ENCODE peak calls at places on chromosome 17, in seven cellular contexts. E is GM12891, M is esophagus muscularis mucosa, T is stomach, I is transverse colon, O is HCT116, G is GM12878. B is an unnamed sample.
A peak's percentile ranks its signal among the peaks of the same experiment; 100 is the strongest.

GRCh38 chr17:549197-550040 is 165.2 kb downstream of the VPS53 start:
- DNase-seq in E (no peak), M (no peak), T (no peak), I (no peak), O (no peak), G (no peak), B (no peak)

GRCh38 chr17:63555475-63556156 is 5.3 kb downstream of the DCAF7 start:
- DNase-seq in E (no peak), M (no peak), T (no peak), I (no peak), O (no peak), G (no peak), B (no peak)

GRCh38 chr17:42984486-42984885 is 4.1 kb downstream of the RUNDC1 start:
- DNase-seq in E (no peak), M (no peak), T (no peak), I (no peak), O (no peak), G (no peak), B (no peak)

GRCh38 chr17:58643147-58643546 is 48.7 kb downstream of the TEX14 start:
- DNase-seq in E (no peak), M (no peak), T (no peak), I (no peak), O (no peak), G (no peak), B (no peak)

GRCh38 chr17:44223574-44224046 is 4.1 kb upstream of the UBTF start:
- DNase-seq in E (no peak), M (no peak), T (no peak), I (peak; percentile 62), O (no peak), G (no peak), B (no peak)

GRCh38 chr17:40104570-40105471 is 4.4 kb upstream of the NR1D1 start:
- DNase-seq in E (no peak), M (no peak), T (no peak), I (no peak), O (no peak), G (no peak), B (no peak)

GRCh38 chr17:20206591-20206990 is 197.4 kb downstream of the SPECC1 start:
- DNase-seq in E (no peak), M (no peak), T (no peak), I (no peak), O (no peak), G (no peak), B (no peak)

GRCh38 chr17:5472511-5472910 is 3.7 kb upstream of the DHX33 start:
- DNase-seq in E (no peak), M (no peak), T (no peak), I (no peak), O (no peak), G (no peak), B (no peak)

GRCh38 chr17:55454906-55455474 is 33.4 kb upstream of the MMD start:
- DNase-seq in E (no peak), M (no peak), T (no peak), I (no peak), O (no peak), G (no peak), B (no peak)

GRCh38 chr17:58231644-58232043 is 6.7 kb upstream of the LPO start:
- DNase-seq in E (no peak), M (no peak), T (no peak), I (no peak), O (no peak), G (no peak), B (no peak)

GRCh38 chr17:81515530-81516041 is 3.0 kb upstream of the ACTG1 start:
- DNase-seq in E (no peak), M (no peak), T (no peak), I (no peak), O (no peak), G (no peak), B (no peak)

GRCh38 chr17:38704645-38705522 is at the start of gene MLLT6:
- DNase-seq in E (no peak), M (no peak), T (peak; percentile 82), I (peak; percentile 83), O (no peak), G (no peak), B (peak; percentile 69)

GRCh38 chr17:35460354-35460851 is 11.8 kb upstream of the SLFN13 start:
- DNase-seq in E (peak; percentile 78), M (no peak), T (peak; percentile 88), I (peak; percentile 87), O (peak; percentile 15), G (peak; percentile 39), B (peak; percentile 81)

GRCh38 chr17:35804658-35805192 is 4.6 kb upstream of the TAF15 start:
- DNase-seq in E (peak; percentile 69), M (no peak), T (peak; percentile 44), I (peak; percentile 50), O (peak; percentile 87), G (peak; percentile 48), B (peak; percentile 57)

GRCh38 chr17:31832748-31833147 is 26.3 kb downstream of the COPRS start:
- DNase-seq in E (no peak), M (no peak), T (no peak), I (no peak), O (no peak), G (no peak), B (no peak)

GRCh38 chr17:556431-556995 is 158.1 kb downstream of the VPS53 start:
- DNase-seq in E (no peak), M (no peak), T (no peak), I (no peak), O (no peak), G (no peak), B (no peak)

GRCh38 chr17:77783991-77784820 is 174.3 kb upstream of the TNRC6C start:
- DNase-seq in E (no peak), M (no peak), T (no peak), I (no peak), O (no peak), G (no peak), B (peak; percentile 53)

GRCh38 chr17:76273435-76273921 is 8.3 kb downstream of the UBALD2 start:
- DNase-seq in E (no peak), M (no peak), T (no peak), I (no peak), O (no peak), G (no peak), B (peak; percentile 14)

GRCh38 chr17:19886116-19886515 is 18.4 kb upstream of the ULK2 start:
- DNase-seq in E (no peak), M (no peak), T (no peak), I (no peak), O (no peak), G (no peak), B (no peak)

GRCh38 chr17:46026045-46026814 is 27.2 kb downstream of the STH start:
- DNase-seq in E (no peak), M (no peak), T (no peak), I (peak; percentile 17), O (no peak), G (no peak), B (no peak)

GRCh38 chr17:45038771-45039634 is 12.4 kb downstream of the DCAKD start:
- DNase-seq in E (no peak), M (no peak), T (no peak), I (no peak), O (no peak), G (no peak), B (no peak)

GRCh38 chr17:81365601-81366585 is 29.4 kb upstream of the BAHCC1 start:
- DNase-seq in E (no peak), M (no peak), T (peak; percentile 95), I (peak; percentile 83), O (peak; percentile 89), G (peak; percentile 28), B (no peak)

GRCh38 chr17:79182176-79183160 is 107.8 kb downstream of the ENGASE start:
- DNase-seq in E (no peak), M (no peak), T (no peak), I (no peak), O (no peak), G (no peak), B (no peak)

GRCh38 chr17:28686296-28686695 is 24.3 kb downstream of the SUPT6H start:
- DNase-seq in E (no peak), M (no peak), T (no peak), I (no peak), O (no peak), G (no peak), B (no peak)

GRCh38 chr17:27226611-27227234 is 67.2 kb upstream of the WSB1 start:
- DNase-seq in E (no peak), M (peak; percentile 8), T (no peak), I (no peak), O (no peak), G (no peak), B (no peak)

GRCh38 chr17:27381007-27381501 is 75.2 kb upstream of the KSR1 start:
- DNase-seq in E (peak; percentile 84), M (no peak), T (peak; percentile 63), I (peak; percentile 72), O (peak; percentile 74), G (peak; percentile 27), B (peak; percentile 86)

GRCh38 chr17:62336527-62336926 is 43.8 kb upstream of the EFCAB3 start:
- DNase-seq in E (no peak), M (no peak), T (no peak), I (no peak), O (no peak), G (no peak), B (no peak)
- TF ChIP-seq POLR2A in E (no peak), M (no peak), T (no peak), I (no peak), O (no peak), G (no peak), B (no peak)

GRCh38 chr17:68456529-68457167 is 648 bp downstream of the WIPI1 start:
- DNase-seq in E (no peak), M (peak; percentile 93), T (peak; percentile 70), I (peak; percentile 82), O (peak; percentile 72), G (no peak), B (no peak)
- TF ChIP-seq POLR2AphosphoS5 in E (no peak), M (peak; percentile 80), T (peak; percentile 40), I (peak; percentile 66), O (peak; percentile 70), G (no peak), B (no peak)

DNA sequence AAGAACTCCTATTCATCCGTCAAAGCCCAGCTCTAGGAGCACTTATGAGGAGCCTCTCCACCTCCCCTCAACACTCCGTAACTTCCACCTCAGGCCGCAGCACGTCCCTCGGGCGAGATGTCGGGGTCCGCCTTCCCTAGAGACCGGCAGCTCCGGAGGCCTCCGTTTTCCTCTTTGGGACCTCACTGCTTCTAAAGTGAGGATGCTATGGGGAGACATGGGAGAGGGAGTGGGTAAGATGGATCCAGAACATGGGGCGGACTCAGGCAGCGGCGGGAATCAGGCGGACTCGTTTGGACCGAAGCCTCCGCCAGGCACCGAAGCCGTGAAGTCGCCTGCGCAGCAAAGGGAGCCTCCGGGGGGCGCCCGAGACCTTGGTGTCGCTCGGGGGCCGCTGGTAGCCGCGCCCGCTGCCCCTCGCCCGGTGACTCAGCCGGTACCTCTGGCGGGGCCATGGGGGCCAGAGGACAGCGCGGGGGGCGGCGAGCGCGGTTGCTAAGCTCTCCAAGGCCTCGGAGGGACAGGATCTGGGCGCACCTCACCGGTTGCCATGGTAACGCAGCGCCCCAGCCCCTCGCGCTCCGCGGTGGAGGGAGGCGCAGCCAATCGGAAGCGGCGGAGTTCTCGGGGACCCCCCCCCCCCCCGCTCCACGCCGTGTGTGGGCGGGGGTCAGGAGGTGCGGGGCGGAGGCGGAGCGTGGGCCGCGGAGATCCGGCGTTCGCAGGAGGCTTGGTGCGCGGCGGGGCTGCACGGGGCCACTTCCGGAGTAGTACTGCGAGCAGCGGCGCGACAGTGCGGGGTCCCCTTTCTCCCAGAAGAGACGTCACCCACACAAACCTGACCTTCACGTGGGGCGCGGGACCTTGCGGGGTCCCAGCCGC is 1.3 kb upstream of the HIC1 start:
- DNase-seq in E (no peak), M (peak; percentile 95), T (peak; percentile 71), I (peak; percentile 77), O (no peak), G (no peak), B (no peak)
- TF ChIP-seq POLR2A in E (no peak), M (no peak), T (no peak), I (no peak), O (no peak), G (peak; percentile 40), B (no peak)

GRCh38 chr17:7627250-7628121 is at the start of gene SAT2:
- DNase-seq in E (peak; percentile 97), M (peak; percentile 100), T (peak; percentile 93), I (peak; percentile 95), O (peak; percentile 84), G (peak; percentile 67), B (peak; percentile 100)
- TF ChIP-seq POLR2AphosphoS5 in E (no peak), M (peak; percentile 91), T (peak; percentile 83), I (peak; percentile 90), O (peak; percentile 90), G (peak; percentile 73), B (peak; percentile 36)

B was measured in GM12892.